ENCODE peak calls at places on chromosomes 11 and 22, in four cellular contexts. One of them, this sample, is unnamed.

GRCh38 chr11:124376280-124376679 is 8.0 kb downstream of the OR8B2 start:
- DNase-seq in hypothalamus: no peak
- DNase-seq in RKO: no peak
- DNase-seq in stimulated activated CD8-positive, alpha-beta memory T cell treated with anti-CD3 and anti-CD28 coated beads, Interleukin-15, amount 100 ng/mL, for 24 hours: no peak
- DNase-seq in this sample: no peak

GRCh38 chr11:77322506-77322905 is 21.0 kb upstream of the GDPD4 start:
- DNase-seq in stimulated activated CD8-positive, alpha-beta memory T cell treated with anti-CD3 and anti-CD28 coated beads, Interleukin-15, amount 100 ng/mL, for 24 hours: no peak
- DNase-seq in RKO: no peak
- DNase-seq in hypothalamus: no peak
- DNase-seq in this sample: no peak

GRCh38 chr22:45689195-45689594 is 17.6 kb downstream of the ATXN10 start:
- DNase-seq in hypothalamus: no peak
- DNase-seq in RKO: no peak
- DNase-seq in stimulated activated CD8-positive, alpha-beta memory T cell treated with anti-CD3 and anti-CD28 coated beads, Interleukin-15, amount 100 ng/mL, for 24 hours: no peak
- DNase-seq in this sample: no peak

GRCh38 chr11:111604392-111605009 is 2.3 kb downstream of the SIK2 start:
- DNase-seq in stimulated activated CD8-positive, alpha-beta memory T cell treated with anti-CD3 and anti-CD28 coated beads, Interleukin-15, amount 100 ng/mL, for 24 hours: no peak
- DNase-seq in hypothalamus: no peak
- DNase-seq in RKO: peak
- DNase-seq in this sample: no peak

GRCh38 chr11:71478216-71478840 is 25.3 kb downstream of the NADSYN1 start:
- DNase-seq in RKO: no peak
- DNase-seq in hypothalamus: no peak
- DNase-seq in stimulated activated CD8-positive, alpha-beta memory T cell treated with anti-CD3 and anti-CD28 coated beads, Interleukin-15, amount 100 ng/mL, for 24 hours: no peak
- DNase-seq in this sample: no peak

GRCh38 chr22:41285441-41285819 is 557 bp downstream of the RANGAP1 start:
- DNase-seq in stimulated activated CD8-positive, alpha-beta memory T cell treated with anti-CD3 and anti-CD28 coated beads, Interleukin-15, amount 100 ng/mL, for 24 hours: peak
- DNase-seq in RKO: peak
- DNase-seq in hypothalamus: no peak
- DNase-seq in this sample: peak

GRCh38 chr11:116837231-116838091 is at the start of gene APOA1:
- DNase-seq in stimulated activated CD8-positive, alpha-beta memory T cell treated with anti-CD3 and anti-CD28 coated beads, Interleukin-15, amount 100 ng/mL, for 24 hours: no peak
- DNase-seq in RKO: no peak
- DNase-seq in hypothalamus: no peak
- DNase-seq in this sample: no peak

GRCh38 chr11:1765871-1766718 is 2.4 kb upstream of the CTSD start:
- DNase-seq in hypothalamus: no peak
- DNase-seq in stimulated activated CD8-positive, alpha-beta memory T cell treated with anti-CD3 and anti-CD28 coated beads, Interleukin-15, amount 100 ng/mL, for 24 hours: no peak
- DNase-seq in RKO: no peak
- DNase-seq in this sample: no peak

GRCh38 chr11:81007046-81007445 is 1566.2 kb upstream of the TENM4 start:
- DNase-seq in hypothalamus: no peak
- DNase-seq in RKO: peak
- DNase-seq in stimulated activated CD8-positive, alpha-beta memory T cell treated with anti-CD3 and anti-CD28 coated beads, Interleukin-15, amount 100 ng/mL, for 24 hours: no peak
- DNase-seq in this sample: no peak

GRCh38 chr11:10076458-10077141 is 217.4 kb downstream of the SBF2 start:
- DNase-seq in hypothalamus: no peak
- DNase-seq in stimulated activated CD8-positive, alpha-beta memory T cell treated with anti-CD3 and anti-CD28 coated beads, Interleukin-15, amount 100 ng/mL, for 24 hours: no peak
- DNase-seq in RKO: peak
- DNase-seq in this sample: peak

GRCh38 chr11:76783294-76783900 is at the start of gene TSKU:
- DNase-seq in hypothalamus: no peak
- DNase-seq in stimulated activated CD8-positive, alpha-beta memory T cell treated with anti-CD3 and anti-CD28 coated beads, Interleukin-15, amount 100 ng/mL, for 24 hours: no peak
- DNase-seq in RKO: no peak
- DNase-seq in this sample: peak

GRCh38 chr11:103091024-103091423 is 936 bp downstream of the DCUN1D5 start:
- DNase-seq in hypothalamus: no peak
- DNase-seq in stimulated activated CD8-positive, alpha-beta memory T cell treated with anti-CD3 and anti-CD28 coated beads, Interleukin-15, amount 100 ng/mL, for 24 hours: no peak
- DNase-seq in RKO: peak
- DNase-seq in this sample: no peak

GRCh38 chr11:5115339-5115738 is 22.8 kb downstream of the OR52A5 start:
- DNase-seq in RKO: no peak
- DNase-seq in hypothalamus: no peak
- DNase-seq in stimulated activated CD8-positive, alpha-beta memory T cell treated with anti-CD3 and anti-CD28 coated beads, Interleukin-15, amount 100 ng/mL, for 24 hours: no peak
- DNase-seq in this sample: no peak

GRCh38 chr22:31496735-31497146 is 405 bp downstream of the SFI1 start:
- DNase-seq in stimulated activated CD8-positive, alpha-beta memory T cell treated with anti-CD3 and anti-CD28 coated beads, Interleukin-15, amount 100 ng/mL, for 24 hours: no peak
- DNase-seq in hypothalamus: no peak
- DNase-seq in RKO: peak
- DNase-seq in this sample: peak

GRCh38 chr11:87359401-87359800 is 321.7 kb downstream of the TMEM135 start:
- DNase-seq in hypothalamus: no peak
- DNase-seq in RKO: no peak
- DNase-seq in stimulated activated CD8-positive, alpha-beta memory T cell treated with anti-CD3 and anti-CD28 coated beads, Interleukin-15, amount 100 ng/mL, for 24 hours: no peak
- DNase-seq in this sample: no peak

GRCh38 chr22:25482868-25483639 is 81.4 kb upstream of the GRK3 start:
- DNase-seq in hypothalamus: no peak
- DNase-seq in RKO: no peak
- DNase-seq in stimulated activated CD8-positive, alpha-beta memory T cell treated with anti-CD3 and anti-CD28 coated beads, Interleukin-15, amount 100 ng/mL, for 24 hours: no peak
- DNase-seq in this sample: no peak

GRCh38 chr11:2304156-2305139 is 2.6 kb downstream of the TSPAN32 start:
- DNase-seq in stimulated activated CD8-positive, alpha-beta memory T cell treated with anti-CD3 and anti-CD28 coated beads, Interleukin-15, amount 100 ng/mL, for 24 hours: no peak
- DNase-seq in RKO: no peak
- DNase-seq in hypothalamus: no peak
- DNase-seq in this sample: no peak

GRCh38 chr11:69797156-69797555 is 22.0 kb upstream of the FGF4 start:
- DNase-seq in stimulated activated CD8-positive, alpha-beta memory T cell treated with anti-CD3 and anti-CD28 coated beads, Interleukin-15, amount 100 ng/mL, for 24 hours: no peak
- DNase-seq in RKO: no peak
- DNase-seq in hypothalamus: no peak
- DNase-seq in this sample: no peak

GRCh38 chr11:104946907-104947306 is 21.5 kb downstream of the CASP4 start:
- DNase-seq in stimulated activated CD8-positive, alpha-beta memory T cell treated with anti-CD3 and anti-CD28 coated beads, Interleukin-15, amount 100 ng/mL, for 24 hours: no peak
- DNase-seq in RKO: peak
- DNase-seq in hypothalamus: no peak
- DNase-seq in this sample: peak

GRCh38 chr11:118232659-118233058 is 7.8 kb upstream of the JAML start:
- DNase-seq in hypothalamus: no peak
- DNase-seq in RKO: no peak
- DNase-seq in stimulated activated CD8-positive, alpha-beta memory T cell treated with anti-CD3 and anti-CD28 coated beads, Interleukin-15, amount 100 ng/mL, for 24 hours: no peak
- DNase-seq in this sample: peak

GRCh38 chr11:22246992-22247391 is 54.1 kb downstream of the ANO5 start:
- DNase-seq in stimulated activated CD8-positive, alpha-beta memory T cell treated with anti-CD3 and anti-CD28 coated beads, Interleukin-15, amount 100 ng/mL, for 24 hours: no peak
- DNase-seq in hypothalamus: no peak
- DNase-seq in RKO: no peak
- DNase-seq in this sample: no peak

GRCh38 chr11:17214338-17214737 is 6.6 kb upstream of the PIK3C2A start:
- DNase-seq in RKO: no peak
- DNase-seq in hypothalamus: no peak
- DNase-seq in stimulated activated CD8-positive, alpha-beta memory T cell treated with anti-CD3 and anti-CD28 coated beads, Interleukin-15, amount 100 ng/mL, for 24 hours: no peak
- DNase-seq in this sample: no peak

GRCh38 chr22:46122511-46122971 is 27.8 kb upstream of the PPARA start:
- DNase-seq in hypothalamus: no peak
- DNase-seq in stimulated activated CD8-positive, alpha-beta memory T cell treated with anti-CD3 and anti-CD28 coated beads, Interleukin-15, amount 100 ng/mL, for 24 hours: peak
- DNase-seq in RKO: peak
- DNase-seq in this sample: peak

GRCh38 chr11:47946682-47947575 is 33.4 kb upstream of the PTPRJ start:
- DNase-seq in RKO: peak
- DNase-seq in stimulated activated CD8-positive, alpha-beta memory T cell treated with anti-CD3 and anti-CD28 coated beads, Interleukin-15, amount 100 ng/mL, for 24 hours: no peak
- DNase-seq in hypothalamus: no peak
- DNase-seq in this sample: peak

GRCh38 chr22:25702046-25702445 is 39.9 kb upstream of the MYO18B start:
- DNase-seq in stimulated activated CD8-positive, alpha-beta memory T cell treated with anti-CD3 and anti-CD28 coated beads, Interleukin-15, amount 100 ng/mL, for 24 hours: no peak
- DNase-seq in RKO: peak
- DNase-seq in hypothalamus: no peak
- DNase-seq in this sample: no peak

GRCh38 chr11:11860103-11860979 is 18.6 kb downstream of the USP47 start:
- DNase-seq in hypothalamus: no peak
- DNase-seq in stimulated activated CD8-positive, alpha-beta memory T cell treated with anti-CD3 and anti-CD28 coated beads, Interleukin-15, amount 100 ng/mL, for 24 hours: no peak
- DNase-seq in RKO: no peak
- DNase-seq in this sample: no peak

GRCh38 chr22:46596032-46596441 is 24.1 kb upstream of the GRAMD4 start:
- DNase-seq in RKO: no peak
- DNase-seq in hypothalamus: no peak
- DNase-seq in stimulated activated CD8-positive, alpha-beta memory T cell treated with anti-CD3 and anti-CD28 coated beads, Interleukin-15, amount 100 ng/mL, for 24 hours: no peak
- DNase-seq in this sample: no peak

GRCh38 chr11:122646549-122647340 is 8.8 kb upstream of the UBASH3B start:
- DNase-seq in stimulated activated CD8-positive, alpha-beta memory T cell treated with anti-CD3 and anti-CD28 coated beads, Interleukin-15, amount 100 ng/mL, for 24 hours: no peak
- DNase-seq in RKO: no peak
- DNase-seq in hypothalamus: no peak
- DNase-seq in this sample: no peak

GRCh38 chr11:126147268-126148111 is 64.0 kb downstream of the RPUSD4 start:
- DNase-seq in RKO: no peak
- DNase-seq in hypothalamus: no peak
- DNase-seq in stimulated activated CD8-positive, alpha-beta memory T cell treated with anti-CD3 and anti-CD28 coated beads, Interleukin-15, amount 100 ng/mL, for 24 hours: no peak
- DNase-seq in this sample: no peak